ENCODE peak calls at places on chromosomes 11 and 22, in four cellular contexts. E is stimulated activated CD4-positive, alpha-beta T cell treated with anti-CD3 and anti-CD28 coated beads, Interleukin-2, amount 100 ng/mL, for 48 hours; T is NCI-H510A treated with DMSO at 0.1 percent for 48 hours; H is AG04450. W is an unnamed sample.

GRCh38 chr11:112318193-112318592 is 57.5 kb upstream of the PLET1 start:
- DNase-seq in E (no peak), T (no peak), H (peak), W (no peak)

GRCh38 chr11:134532921-134533421 is 120.9 kb upstream of the B3GAT1 start:
- DNase-seq in E (no peak), T (no peak), H (no peak), W (no peak)

GRCh38 chr11:66044757-66045156 is 4.2 kb downstream of the GAL3ST3 start:
- DNase-seq in E (no peak), T (no peak), H (no peak), W (no peak)

GRCh38 chr22:31937328-31937727 is 7.0 kb upstream of the YWHAH start:
- DNase-seq in E (no peak), T (no peak), H (no peak), W (no peak)

GRCh38 chr22:31020334-31020733 is 51.3 kb downstream of the TUG1 start:
- DNase-seq in E (no peak), T (no peak), H (no peak), W (no peak)

GRCh38 chr11:110219011-110219785 is 77.2 kb downstream of the RDX start:
- DNase-seq in E (no peak), T (no peak), H (no peak), W (no peak)

GRCh38 chr11:3183523-3183922 is 18.4 kb upstream of the OSBPL5 start:
- DNase-seq in E (no peak), T (no peak), H (no peak), W (no peak)

GRCh38 chr22:29306175-29306829 is at the start of gene GAS2L1:
- DNase-seq in E (peak), T (peak), H (peak), W (peak)

GRCh38 chr11:45879803-45880685 is 5.4 kb upstream of the MAPK8IP1 start:
- DNase-seq in E (no peak), T (no peak), H (no peak), W (peak)

GRCh38 chr11:34564406-34564805 is 50.8 kb upstream of the ELF5 start:
- DNase-seq in E (no peak), T (no peak), H (no peak), W (no peak)

GRCh38 chr11:35005156-35005780 is 88.8 kb downstream of the PDHX start:
- DNase-seq in E (no peak), T (no peak), H (no peak), W (no peak)

GRCh38 chr11:46117842-46118241 is 3.4 kb downstream of the PHF21A start:
- DNase-seq in E (no peak), T (no peak), H (no peak), W (no peak)

GRCh38 chr11:2319791-2320481 is 18.1 kb downstream of the TSPAN32 start:
- DNase-seq in E (no peak), T (no peak), H (no peak), W (no peak)

GRCh38 chr11:126268361-126268707 is 361 bp downstream of the SRPRA start:
- DNase-seq in E (no peak), T (no peak), H (no peak), W (no peak)

GRCh38 chr11:34065505-34066203 is 14.1 kb downstream of the CAPRIN1 start:
- DNase-seq in E (no peak), T (no peak), H (no peak), W (no peak)

GRCh38 chr11:1924646-1925372 is 5.3 kb downstream of the TNNT3 start:
- DNase-seq in E (no peak), T (no peak), H (no peak), W (no peak)

GRCh38 chr11:60376601-60377000 is 1.7 kb upstream of the MS4A7 start:
- DNase-seq in E (no peak), T (no peak), H (no peak), W (no peak)